ENCODE peak calls at places on chromosomes 4 and X, in eight cellular contexts. T is cardiac muscle cell, N is brain microvascular endothelial cell, F is endodermal cell, J is right atrium auricular region, V is SK-N-SH, L is heart left ventricle, A is PC-9. R is an unnamed sample.

GRCh38 chr4:5036239-5036638 is 15.0 kb upstream of the STK32B start:
- DNase-seq in L (no peak), V (no peak), J (no peak), F (no peak), A (no peak), N (peak; percentile 32), T (no peak), R (no peak)

GRCh38 chr4:15674926-15675325 is 6.7 kb upstream of the FAM200B start:
- DNase-seq in N (no peak), J (no peak), F (no peak), A (no peak), V (no peak), T (no peak), L (no peak), R (no peak)

GRCh38 chr4:34009951-34010350 is 2234.4 kb downstream of the ARAP2 start:
- DNase-seq in F (no peak), V (no peak), N (no peak), T (no peak), A (no peak), J (no peak), L (no peak), R (no peak)

GRCh38 chr4:7031526-7032449 is 11.4 kb upstream of the TADA2B start:
- DNase-seq in F (no peak), T (no peak), A (no peak), V (no peak), J (no peak), N (peak; percentile 36), L (no peak), R (no peak)

GRCh38 chr4:187124311-187124710 is 400.7 kb upstream of the FAT1 start:
- DNase-seq in T (no peak), N (no peak), J (no peak), F (no peak), A (no peak), L (no peak), V (peak; percentile 36), R (peak; percentile 41)

GRCh38 chrX:7546551-7547080 is 296.4 kb upstream of the VCX start:
- DNase-seq in J (no peak), N (no peak), L (no peak), V (no peak), A (no peak), T (no peak), F (no peak), R (no peak)

GRCh38 chr4:53859305-53859704 is 205.1 kb downstream of the CHIC2 start:
- DNase-seq in V (no peak), A (no peak), F (no peak), L (no peak), N (no peak), J (no peak), T (no peak), R (no peak)

GRCh38 chr4:123603165-123603564 is 206.6 kb downstream of the SPRY1 start:
- DNase-seq in J (no peak), A (peak; percentile 44), V (no peak), F (no peak), T (peak; percentile 4), L (no peak), N (peak; percentile 27), R (no peak)

GRCh38 chr4:153393397-153393796 is 48.9 kb downstream of the MND1 start:
- DNase-seq in F (no peak), N (peak; percentile 64), L (no peak), V (no peak), A (no peak), T (no peak), J (no peak), R (no peak)

GRCh38 chrX:154797006-154797405 is 8.3 kb downstream of the MPP1 start:
- DNase-seq in L (no peak), N (peak; percentile 19), T (no peak), A (no peak), F (no peak), V (no peak), J (no peak), R (no peak)

GRCh38 chrX:30275498-30275897 is 28.6 kb downstream of the MAGEB1 start:
- DNase-seq in F (no peak), V (no peak), N (no peak), L (no peak), A (no peak), T (peak; percentile 19), J (no peak), R (no peak)

GRCh38 chrX:46634577-46634976 is 61.0 kb downstream of the CHST7 start:
- DNase-seq in L (no peak), T (no peak), A (no peak), V (no peak), F (no peak), J (no peak), N (no peak), R (no peak)

DNA sequence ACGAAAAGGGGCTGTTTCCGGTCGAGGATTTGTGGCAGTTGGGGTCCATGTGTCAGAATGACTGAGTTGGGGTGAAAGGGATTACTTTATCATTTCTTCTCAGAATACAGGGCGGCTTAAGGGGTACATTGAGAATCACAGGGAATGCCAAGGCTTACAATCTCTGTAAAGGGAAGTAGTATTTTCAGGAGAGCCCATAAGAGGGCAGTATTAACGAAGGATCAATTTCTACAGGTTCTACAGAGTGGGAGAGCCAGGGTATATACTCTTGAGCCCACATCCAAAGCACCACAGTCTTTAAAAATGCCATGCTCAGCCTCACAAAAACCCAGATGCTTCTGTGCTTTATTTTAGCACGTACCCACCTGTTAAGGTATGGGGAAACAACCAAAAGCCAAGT is 67.7 kb upstream of the ZXDA start:
- DNase-seq in F (no peak), A (no peak), N (no peak), J (no peak), L (no peak), V (no peak), T (no peak), R (no peak)
- TF ChIP-seq CTCF in F (no peak), A (peak; percentile 29), N (no peak), J (no peak), L (no peak), V (peak; percentile 20), T (no peak), R (no peak)

GRCh38 chr4:8891646-8892555 is 20.3 kb upstream of the HMX1 start:
- DNase-seq in T (no peak), F (peak; percentile 80), J (no peak), L (no peak), V (peak; percentile 55), A (no peak), N (no peak), R (no peak)

GRCh38 chr4:8892556-8893226 is 21.1 kb upstream of the HMX1 start:
- DNase-seq in A (no peak), J (no peak), T (no peak), V (peak; percentile 50), F (peak; percentile 63), N (no peak), L (no peak), R (no peak)

GRCh38 chr4:8893624-8894423 is 22.2 kb upstream of the HMX1 start:
- DNase-seq in L (no peak), J (no peak), A (no peak), V (no peak), T (peak; percentile 53), N (no peak), F (peak; percentile 81), R (no peak)

GRCh38 chr4:8894424-8894816 is 22.8 kb upstream of the HMX1 start:
- DNase-seq in T (no peak), J (no peak), V (no peak), F (no peak), N (no peak), L (no peak), A (no peak), R (no peak)

DNA sequence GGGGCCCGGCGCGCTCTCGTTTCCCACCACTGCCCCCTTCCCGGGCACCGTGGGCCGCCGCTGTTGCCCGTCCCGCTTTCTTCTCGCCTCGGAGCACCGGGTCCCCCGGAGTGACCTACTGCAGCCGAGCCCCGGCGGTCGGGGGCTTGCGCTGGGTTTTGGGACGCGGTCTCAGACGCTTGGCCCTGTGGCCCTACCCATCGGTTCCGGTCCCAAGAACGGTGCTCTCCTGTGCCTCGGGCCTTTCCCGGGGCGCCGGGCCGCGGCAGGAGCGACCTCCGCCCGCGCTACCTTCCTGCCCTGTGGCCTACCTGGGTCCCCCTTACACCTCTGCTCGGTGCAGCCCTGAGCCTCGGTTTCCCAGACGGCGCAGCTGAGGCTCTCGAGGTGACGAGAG is 21.6 kb upstream of the HMX1 start:
- DNase-seq in V (no peak), N (no peak), T (no peak), J (no peak), L (no peak), F (peak; percentile 58), A (no peak), R (no peak)
- H3K4me3 ChIP-seq in V (no peak overlapping the region), N (no peak overlapping the region), T (no peak overlapping the region), J (no peak overlapping the region), L (no peak overlapping the region), F (peak overlapping the region; percentile 56), A (no peak overlapping the region), R (no peak overlapping the region)

GRCh38 chr4:41681054-41681453 is 67.5 kb downstream of the PHOX2B start:
- DNase-seq in L (no peak), F (no peak), N (no peak), J (no peak), A (no peak), T (no peak), V (no peak), R (no peak)

GRCh38 chr4:41679991-41680390 is 68.5 kb downstream of the PHOX2B start:
- DNase-seq in J (no peak), F (no peak), N (no peak), V (no peak), L (no peak), A (no peak), T (no peak), R (no peak)

GRCh38 chr4:41678086-41678485 is 70.4 kb downstream of the PHOX2B start:
- DNase-seq in N (no peak), A (no peak), T (no peak), F (no peak), J (no peak), V (no peak), L (no peak), R (no peak)

GRCh38 chr4:41683321-41683720 is 65.2 kb downstream of the PHOX2B start:
- DNase-seq in N (no peak), A (no peak), F (no peak), T (no peak), V (no peak), J (no peak), L (no peak), R (no peak)

DNA sequence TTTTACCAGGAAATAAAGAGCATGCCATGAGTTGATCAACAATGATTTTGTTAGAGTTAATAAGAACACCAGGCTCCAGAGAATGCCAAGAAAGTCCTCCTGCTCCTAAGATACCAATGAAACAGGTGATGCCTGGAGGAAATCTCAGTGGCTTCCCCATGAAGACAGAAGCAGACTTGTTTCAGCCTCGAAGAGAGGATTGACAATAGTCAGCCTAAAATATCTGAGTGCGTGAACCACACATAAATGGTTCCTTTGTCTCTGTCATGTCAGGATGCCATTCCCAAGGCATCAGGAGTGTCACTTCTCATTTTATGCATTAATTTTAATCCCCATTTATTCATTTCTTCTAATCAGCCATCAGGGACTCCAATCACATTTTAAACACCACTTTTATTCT is 69.6 kb downstream of the PHOX2B start:
- DNase-seq in V (no peak), F (no peak), T (no peak), L (no peak), J (no peak), A (no peak), N (no peak), R (no peak)
- H3K36me3 ChIP-seq in V (no peaks in the 10 kb centered on the region), F (no peaks in the 10 kb centered on the region), T (no peaks in the 10 kb centered on the region), L (no peaks in the 10 kb centered on the region), J (peaks cover 42% of the 10 kb centered on the region), A (peaks cover 34% of the 10 kb centered on the region), N (no peaks in the 10 kb centered on the region), R (peaks cover 67% of the 10 kb centered on the region)

DNA sequence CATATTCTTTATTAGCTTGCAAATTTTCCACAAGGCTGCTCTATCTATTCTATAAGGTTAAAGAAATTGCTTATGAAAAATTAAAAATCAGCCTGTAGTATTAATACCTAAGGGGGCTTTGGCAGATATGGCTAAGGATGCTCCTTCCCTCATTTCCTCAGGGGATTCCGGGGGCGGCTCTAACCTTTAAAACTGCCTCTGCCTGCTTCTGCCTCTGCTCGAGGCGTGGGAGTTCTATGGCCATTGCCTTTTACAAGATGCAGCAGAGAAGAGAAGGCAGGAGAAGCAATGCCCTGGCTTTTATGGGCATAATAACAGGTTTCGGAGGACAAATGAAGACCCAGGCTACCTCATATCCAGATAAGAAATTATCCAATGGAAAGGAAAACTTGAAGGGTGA is 8.6 kb upstream of the CDKN2AIP start:
- DNase-seq in N (no peak), T (no peak), L (no peak), A (no peak), V (no peak), J (no peak), F (no peak), R (no peak)
- TF ChIP-seq CTCF in N (no peak), T (no peak), L (no peak), A (no peak), V (no peak), J (no peak), F (no peak), R (no peak)